ENCODE peak calls at places on chromosomes 3 and 15, in nine cellular contexts. H is HepG2, Y is upper lobe of left lung, M is adrenal gland, L is GM12878, N is ovary, J is uterus, G is sigmoid colon, U is body of pancreas. Q is an unnamed sample.

GRCh38 chr3:176120507-176120906 is 1076.8 kb downstream of the TBL1XR1 start:
- DNase-seq in H (no peak), Y (no peak), M (no peak), L (no peak), N (no peak), J (no peak), G (no peak), U (no peak), Q (no peak)

GRCh38 chr3:50268703-50269451 is at the start of gene SEMA3B:
- DNase-seq in H (peak), Y (peak), M (peak), L (no peak), N (peak), J (peak), G (peak), U (peak), Q (no peak)

GRCh38 chr15:59522988-59523461 is 85.0 kb downstream of the FAM81A start:
- DNase-seq in H (no peak), Y (no peak), M (no peak), L (no peak), N (no peak), J (no peak), G (no peak), U (no peak), Q (no peak)

GRCh38 chr3:50324351-50325144 is 2.0 kb upstream of the HYAL2 start:
- DNase-seq in H (peak), Y (peak), M (peak), L (no peak), N (peak), J (peak), G (no peak), U (peak), Q (peak)

GRCh38 chr15:32028921-32029320 is 1.4 kb upstream of the CHRNA7 start:
- DNase-seq in H (no peak), Y (no peak), M (no peak), L (no peak), N (no peak), J (no peak), G (no peak), U (no peak), Q (no peak)

GRCh38 chr15:100997442-100997841 is 78.3 kb downstream of the LRRK1 start:
- DNase-seq in H (no peak), Y (no peak), M (no peak), L (no peak), N (no peak), J (no peak), G (no peak), U (no peak), Q (no peak)

GRCh38 chr3:115790759-115791158 is 167.4 kb downstream of the GAP43 start:
- DNase-seq in H (peak), Y (peak), M (peak), L (no peak), N (no peak), J (no peak), G (no peak), U (no peak), Q (no peak)

GRCh38 chr3:184314700-184315505 is 497 bp downstream of the EIF4G1 start:
- DNase-seq in H (peak), Y (peak), M (peak), L (no peak), N (peak), J (peak), G (peak), U (peak), Q (peak)

GRCh38 chr3:2958553-2958952 is 151.6 kb downstream of the IL5RA start:
- DNase-seq in H (no peak), Y (no peak), M (no peak), L (no peak), N (no peak), J (no peak), G (no peak), U (no peak), Q (no peak)

GRCh38 chr3:98801042-98801747 is 38.1 kb downstream of the ST3GAL6 start:
- DNase-seq in H (no peak), Y (no peak), M (no peak), L (no peak), N (no peak), J (no peak), G (no peak), U (no peak), Q (no peak)

GRCh38 chr3:27578032-27578431 is 93.8 kb upstream of the SLC4A7 start:
- DNase-seq in H (no peak), Y (no peak), M (peak), L (no peak), N (no peak), J (no peak), G (no peak), U (no peak), Q (no peak)

GRCh38 chr3:24551626-24552025 is 57.0 kb upstream of the THRB start:
- DNase-seq in H (no peak), Y (no peak), M (no peak), L (no peak), N (no peak), J (no peak), G (no peak), U (no peak), Q (no peak)

GRCh38 chr3:146256851-146257486 is 6.1 kb upstream of the PLSCR4 start:
- DNase-seq in H (no peak), Y (no peak), M (no peak), L (no peak), N (no peak), J (no peak), G (no peak), U (no peak), Q (no peak)

GRCh38 chr15:63045438-63046278 is 3.1 kb downstream of the TPM1 start:
- DNase-seq in H (no peak), Y (no peak), M (no peak), L (no peak), N (no peak), J (no peak), G (no peak), U (no peak), Q (no peak)

GRCh38 chr3:132593950-132594328 is 3.1 kb upstream of the ACKR4 start:
- DNase-seq in H (no peak), Y (no peak), M (peak), L (no peak), N (no peak), J (no peak), G (no peak), U (no peak), Q (no peak)

GRCh38 chr15:43749690-43750345 is 3.6 kb downstream of the PDIA3 start:
- DNase-seq in H (no peak), Y (peak), M (peak), L (peak), N (no peak), J (no peak), G (no peak), U (no peak), Q (no peak)

GRCh38 chr3:4884901-4885300 is 94.3 kb upstream of the BHLHE40 start:
- DNase-seq in H (no peak), Y (no peak), M (no peak), L (no peak), N (no peak), J (no peak), G (no peak), U (no peak), Q (no peak)

GRCh38 chr3:141100112-141100511 is 49.0 kb downstream of the SPSB4 start:
- DNase-seq in H (no peak), Y (no peak), M (no peak), L (no peak), N (no peak), J (no peak), G (no peak), U (no peak), Q (no peak)

GRCh38 chr15:78620839-78621421 is at the start of gene CHRNA3:
- DNase-seq in H (no peak), Y (peak), M (no peak), L (no peak), N (no peak), J (no peak), G (no peak), U (no peak), Q (peak)

GRCh38 chr3:38090453-38090852 is 46.5 kb downstream of the ACAA1 start:
- DNase-seq in H (no peak), Y (no peak), M (no peak), L (no peak), N (no peak), J (no peak), G (no peak), U (no peak), Q (no peak)

GRCh38 chr15:72790302-72790955 is 6.9 kb upstream of the ADPGK start:
- DNase-seq in H (no peak), Y (no peak), M (no peak), L (no peak), N (no peak), J (no peak), G (no peak), U (no peak), Q (no peak)

GRCh38 chr15:80010131-80010673 is 39.2 kb upstream of the BCL2A1 start:
- DNase-seq in H (no peak), Y (peak), M (no peak), L (no peak), N (no peak), J (no peak), G (no peak), U (no peak), Q (no peak)

GRCh38 chr3:138188013-138188352 is 882 bp downstream of the ARMC8 start:
- DNase-seq in H (no peak), Y (peak), M (peak), L (no peak), N (no peak), J (peak), G (peak), U (no peak), Q (no peak)

GRCh38 chr15:62524848-62525247 is 359.8 kb upstream of the C2CD4B start:
- DNase-seq in H (no peak), Y (no peak), M (no peak), L (no peak), N (no peak), J (no peak), G (no peak), U (no peak), Q (no peak)

GRCh38 chr15:99480223-99480810 is 85.5 kb upstream of the MEF2A start:
- DNase-seq in H (no peak), Y (no peak), M (no peak), L (no peak), N (no peak), J (no peak), G (no peak), U (no peak), Q (no peak)

GRCh38 chr3:126406389-126407296 is 11.9 kb downstream of the CFAP100 start:
- DNase-seq in H (no peak), Y (no peak), M (no peak), L (no peak), N (no peak), J (no peak), G (no peak), U (no peak), Q (peak)

GRCh38 chr3:197353867-197354180 is 55.4 kb upstream of the DLG1 start:
- DNase-seq in H (no peak), Y (no peak), M (no peak), L (no peak), N (no peak), J (no peak), G (no peak), U (no peak), Q (no peak)

GRCh38 chr3:138774529-138775253 is 60.0 kb downstream of the PIK3CB start:
- DNase-seq in H (peak), Y (peak), M (peak), L (no peak), N (no peak), J (peak), G (peak), U (peak), Q (no peak)

GRCh38 chr3:176079785-176080184 is 1117.5 kb downstream of the TBL1XR1 start:
- DNase-seq in H (no peak), Y (no peak), M (no peak), L (no peak), N (no peak), J (no peak), G (no peak), U (no peak), Q (no peak)

GRCh38 chr3:21140785-21141184 is 610.2 kb downstream of the ZNF385D start:
- DNase-seq in H (no peak), Y (no peak), M (no peak), L (no peak), N (no peak), J (no peak), G (no peak), U (no peak), Q (no peak)

GRCh38 chr15:65916664-65917406 is 47.5 kb downstream of the RAB11A start:
- DNase-seq in H (peak), Y (peak), M (peak), L (peak), N (peak), J (no peak), G (no peak), U (peak), Q (no peak)

GRCh38 chr3:181712505-181713299 is 977 bp downstream of the SOX2 start:
- DNase-seq in H (no peak), Y (no peak), M (no peak), L (no peak), N (no peak), J (no peak), G (no peak), U (peak), Q (no peak)

GRCh38 chr3:194749631-194750271 is 64.1 kb downstream of the FAM43A start:
- DNase-seq in H (peak), Y (no peak), M (no peak), L (no peak), N (no peak), J (no peak), G (no peak), U (no peak), Q (no peak)

GRCh38 chr3:129601713-129602112 is 4.8 kb downstream of the PLXND1 start:
- DNase-seq in H (no peak), Y (no peak), M (no peak), L (no peak), N (no peak), J (no peak), G (no peak), U (no peak), Q (no peak)

GRCh38 chr3:129602309-129602708 is 4.2 kb downstream of the PLXND1 start:
- DNase-seq in H (no peak), Y (no peak), M (no peak), L (no peak), N (no peak), J (no peak), G (no peak), U (no peak), Q (no peak)

GRCh38 chr3:129603561-129603942 is 2.9 kb downstream of the PLXND1 start:
- DNase-seq in H (no peak), Y (peak), M (no peak), L (no peak), N (no peak), J (no peak), G (no peak), U (no peak), Q (no peak)

GRCh38 chr3:129604223-129604941 is 2.1 kb downstream of the PLXND1 start:
- DNase-seq in H (no peak), Y (no peak), M (no peak), L (no peak), N (no peak), J (no peak), G (no peak), U (no peak), Q (no peak)

GRCh38 chr3:129602730-129603560 is 3.5 kb downstream of the PLXND1 start:
- DNase-seq in H (peak), Y (peak), M (peak), L (no peak), N (peak), J (peak), G (peak), U (peak), Q (peak)
- TF ChIP-seq POLR2A in H (no peak), Y (peak), M (peak), L (no peak), N (no peak), J (peak), G (no peak), U (no peak), Q (no peak)

DNA sequence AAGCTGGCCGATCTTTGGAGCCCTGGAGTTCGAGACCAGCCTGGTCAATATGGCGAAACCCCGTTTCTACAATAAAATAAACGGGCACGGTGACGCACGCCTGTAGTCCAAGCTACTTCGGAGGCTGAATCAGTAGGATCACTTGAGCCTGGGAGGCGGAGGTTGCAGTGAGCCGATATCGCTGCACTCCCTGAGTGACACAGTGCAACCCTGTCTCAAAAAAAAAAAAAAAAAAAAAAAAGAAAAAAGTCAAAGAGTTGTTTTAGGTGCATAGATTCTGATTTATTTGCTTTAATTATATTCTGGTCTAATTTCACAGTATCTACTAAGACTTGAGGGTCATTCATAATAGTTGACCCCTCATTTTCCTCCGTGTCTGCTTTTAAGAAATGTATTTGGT is 1.7 kb downstream of the ARL13B start:
- DNase-seq in H (no peak), Y (no peak), M (no peak), L (no peak), N (no peak), J (no peak), G (no peak), U (no peak), Q (no peak)
- H3K4me3 ChIP-seq in H (no peak), Y (peak), M (no peak), L (peak), N (no peak), J (no peak), G (no peak), U (no peak), Q (no peak)

DNA sequence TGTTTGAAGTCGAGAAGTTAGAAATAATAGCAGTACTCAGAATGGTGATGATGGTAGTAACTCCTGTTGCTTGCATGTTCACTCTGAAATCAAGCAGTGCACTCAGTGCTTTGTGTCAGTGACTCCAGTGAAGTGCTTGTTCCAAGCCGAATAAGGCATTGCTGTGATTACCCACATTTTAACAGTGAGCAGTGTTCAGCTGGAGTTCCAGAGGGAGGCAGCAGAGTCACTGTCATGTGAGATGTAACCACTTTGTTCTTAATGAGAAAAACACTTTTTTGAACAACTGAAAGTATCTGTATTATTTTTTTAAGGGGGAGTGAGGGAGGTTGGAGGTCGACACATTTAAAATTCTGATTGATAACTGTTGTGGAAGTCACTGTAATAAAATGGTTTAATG is 3.7 kb downstream of the MDFIC2 start:
- DNase-seq in H (no peak), Y (no peak), M (no peak), L (no peak), N (no peak), J (no peak), G (no peak), U (no peak), Q (no peak)
- TF ChIP-seq CTCF in H (no peak), Y (no peak), M (no peak), L (peak), N (no peak), J (no peak), G (no peak), U (no peak), Q (no peak)

GRCh38 chr3:16511561-16512434 is 1.7 kb downstream of the RFTN1 start:
- DNase-seq in H (no peak), Y (peak), M (peak), L (peak), N (peak), J (peak), G (peak), U (peak), Q (peak)
- TF ChIP-seq POLR2A in H (no peak), Y (no peak), M (no peak), L (peak), N (peak), J (no peak), G (no peak), U (no peak), Q (no peak)

GRCh38 chr3:186732169-186732766 is 15.1 kb downstream of the KNG1 start:
- DNase-seq in H (no peak), Y (no peak), M (no peak), L (no peak), N (no peak), J (no peak), G (no peak), U (no peak), Q (no peak)

DNA sequence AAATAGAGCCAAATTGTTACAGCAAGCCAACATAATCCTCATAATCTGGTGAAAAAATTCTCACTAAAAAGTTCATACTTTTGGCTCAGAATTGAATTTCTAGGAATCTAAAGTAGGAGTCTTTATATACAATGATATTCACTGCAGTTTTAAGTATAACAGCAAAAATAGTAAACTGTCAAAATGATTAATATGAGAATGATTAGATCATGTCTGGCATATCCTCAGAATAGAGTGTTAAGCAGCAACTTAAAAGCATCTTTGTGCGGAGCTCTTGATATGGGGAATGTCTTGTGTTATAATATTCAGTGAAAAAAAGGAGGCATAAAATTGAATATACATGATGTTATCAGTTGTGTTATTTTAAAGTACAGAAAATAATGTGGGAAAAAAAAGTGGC is 16.9 kb downstream of the KNG1 start:
- DNase-seq in H (no peak), Y (no peak), M (no peak), L (no peak), N (no peak), J (no peak), G (no peak), U (no peak), Q (no peak)
- H3K4me3 ChIP-seq in H (no peak), Y (no peak), M (no peak), L (no peak), N (no peak), J (no peak), G (no peak), U (no peak), Q (no peak)

DNA sequence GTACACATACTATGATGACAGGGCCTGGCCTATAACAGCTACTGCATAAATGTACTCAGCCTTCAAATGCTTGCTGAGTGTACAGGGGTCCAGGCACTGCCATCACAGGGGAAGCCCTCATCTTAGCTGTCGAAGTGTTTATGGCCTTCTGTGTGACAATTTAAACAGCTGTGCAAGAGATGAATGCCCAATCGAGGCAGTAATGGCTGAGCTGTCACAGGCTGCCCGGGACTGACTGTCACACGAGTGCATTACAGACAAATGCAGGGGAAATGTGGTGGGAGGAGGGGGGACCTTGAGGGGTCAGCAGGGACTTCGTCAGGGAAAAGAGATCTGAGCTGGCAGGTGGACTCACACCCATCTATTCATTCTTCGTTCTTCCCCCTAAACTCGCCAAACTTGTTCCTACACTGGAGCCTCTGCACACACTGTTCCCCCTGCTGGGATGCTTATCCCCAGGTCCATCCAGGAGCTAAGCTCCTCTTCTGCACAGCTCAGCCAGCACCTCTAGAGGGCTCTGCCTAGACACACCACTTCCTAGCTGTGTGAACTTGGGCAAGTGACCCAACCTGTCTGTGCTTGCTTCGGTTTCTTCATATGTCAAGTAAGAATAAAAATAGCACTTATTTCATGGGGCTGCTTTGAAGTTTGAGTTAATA is 156.2 kb upstream of the IQSEC1 start:
- DNase-seq in H (peak), Y (no peak), M (no peak), L (peak), N (no peak), J (no peak), G (no peak), U (no peak), Q (no peak)
- TF ChIP-seq CTCF in H (peak), Y (no peak), M (peak), L (peak), N (no peak), J (no peak), G (no peak), U (peak), Q (no peak)

GRCh38 chr3:84141571-84141970 is 817.2 kb upstream of the CADM2 start:
- DNase-seq in H (no peak), Y (no peak), M (no peak), L (no peak), N (no peak), J (no peak), G (no peak), U (no peak), Q (no peak)

GRCh38 chr3:84136425-84136824 is 822.4 kb upstream of the CADM2 start:
- DNase-seq in H (no peak), Y (no peak), M (no peak), L (no peak), N (no peak), J (no peak), G (no peak), U (no peak), Q (no peak)
- TF ChIP-seq POLR2A in H (no peak), Y (no peak), M (no peak), L (no peak), N (no peak), J (no peak), G (no peak), U (no peak), Q (no peak)